ENCODE peak calls at places on chromosomes 7 and 10, in ten cellular contexts. K is stimulated activated CD4-positive, alpha-beta T cell treated with anti-CD3 and anti-CD28 coated beads, TNF-alpha, amount 100 ng/mL, for 48 hours; T is AG08396; W is HS-5; C is foreskin keratinocyte; E is fibroblast of lung; I is activated CD4-positive, alpha-beta memory T cell treated with anti-CD3 and anti-CD28 coated beads for 36 hours; F is IMR-90; N is sciatic nerve; O is testis. H is an unnamed sample.

GRCh38 chr7:37416739-37417474 is 31.8 kb downstream of the ELMO1 start:
- DNase-seq in K (no peak), T (no peak), W (no peak), C (no peak), E (no peak), I (no peak), F (no peak), N (no peak), O (no peak), H (no peak)

GRCh38 chr7:87316846-87317545 is 28.5 kb upstream of the CROT start:
- DNase-seq in K (no peak), T (peak; percentile 60), W (peak; percentile 53), C (peak; percentile 93), E (peak; percentile 86), I (no peak), F (peak; percentile 99), N (no peak), O (no peak), H (no peak)

GRCh38 chr7:139647085-139647484 is 123.6 kb downstream of the CLEC2L start:
- DNase-seq in K (no peak), T (no peak), W (no peak), C (no peak), E (peak; percentile 51), I (peak; percentile 33), F (no peak), N (no peak), O (no peak), H (no peak)

GRCh38 chr10:34311679-34312078 is 503.4 kb downstream of the PARD3 start:
- DNase-seq in K (no peak), T (no peak), W (no peak), C (no peak), E (no peak), I (no peak), F (no peak), N (no peak), O (no peak), H (no peak)

GRCh38 chr7:73340514-73340913 is 12.6 kb downstream of the FKBP6 start:
- DNase-seq in K (no peak), T (no peak), W (no peak), C (no peak), E (no peak), I (no peak), F (no peak), N (no peak), O (no peak), H (no peak)

GRCh38 chr10:95818663-95819062 is 62.7 kb downstream of the ENTPD1 start:
- DNase-seq in K (no peak), T (peak; percentile 68), W (peak; percentile 45), C (peak; percentile 47), E (peak; percentile 90), I (no peak), F (peak; percentile 82), N (no peak), O (no peak), H (no peak)

GRCh38 chr10:21953585-21954057 is 49.9 kb downstream of the DNAJC1 start:
- DNase-seq in K (no peak), T (peak; percentile 12), W (no peak), C (peak; percentile 81), E (peak; percentile 61), I (no peak), F (peak; percentile 61), N (no peak), O (no peak), H (no peak)

GRCh38 chr7:80131675-80132435 is 2.8 kb upstream of the GNAI1 start:
- DNase-seq in K (no peak), T (no peak), W (no peak), C (no peak), E (no peak), I (no peak), F (no peak), N (no peak), O (no peak), H (no peak)

GRCh38 chr10:48247680-48248079 is 26.8 kb downstream of the FRMPD2 start:
- DNase-seq in K (no peak), T (peak; percentile 26), W (no peak), C (no peak), E (peak; percentile 35), I (no peak), F (no peak), N (no peak), O (no peak), H (peak; percentile 26)

GRCh38 chr10:105950410-105950809 is 1214.1 kb downstream of the SORCS1 start:
- DNase-seq in K (peak; percentile 12), T (peak; percentile 17), W (peak; percentile 9), C (peak; percentile 30), E (peak; percentile 14), I (peak; percentile 23), F (peak; percentile 34), N (peak; percentile 77), O (peak; percentile 72), H (no peak)

GRCh38 chr10:77230194-77230593 is 407.4 kb downstream of the KCNMA1 start:
- DNase-seq in K (no peak), T (no peak), W (peak; percentile 51), C (peak; percentile 61), E (peak; percentile 74), I (no peak), F (peak; percentile 75), N (no peak), O (no peak), H (no peak)

GRCh38 chr10:109933984-109934565 is 10.8 kb upstream of the XPNPEP1 start:
- DNase-seq in K (no peak), T (no peak), W (no peak), C (no peak), E (no peak), I (peak; percentile 41), F (peak; percentile 52), N (no peak), O (no peak), H (no peak)